ENCODE peak calls at places on chromosomes 5 and 9, in four cellular contexts. Z is HL-60; K is CD8-positive, alpha-beta memory T cell; O is SK-N-SH. J is an unnamed sample.

GRCh38 chr5:107567901-107568671 is 102.7 kb downstream of the EFNA5 start:
- DNase-seq in Z (no peak), K (no peak), O (no peak), J (no peak)

GRCh38 chr9:91714020-91714721 is 235.9 kb downstream of the ROR2 start:
- DNase-seq in Z (no peak), K (no peak), O (peak; percentile 75), J (no peak)

GRCh38 chr5:149392718-149393117 is 13.6 kb upstream of the IL17B start:
- DNase-seq in Z (no peak), K (no peak), O (no peak), J (no peak)

GRCh38 chr9:99144966-99145365 is 40.1 kb downstream of the TGFBR1 start:
- DNase-seq in Z (no peak), K (no peak), O (no peak), J (no peak)

GRCh38 chr9:95517559-95517933 is 775 bp upstream of the PTCH1 start:
- DNase-seq in Z (no peak), K (no peak), O (no peak), J (no peak)

GRCh38 chr5:174751154-174751990 is 27.0 kb downstream of the MSX2 start:
- DNase-seq in Z (no peak), K (no peak), O (peak; percentile 87), J (no peak)

GRCh38 chr5:142095651-142096330 is 12.8 kb upstream of the NDFIP1 start:
- DNase-seq in Z (peak; percentile 33), K (peak; percentile 94), O (no peak), J (peak; percentile 90)

GRCh38 chr5:74934949-74935751 is 69.0 kb upstream of the FAM169A start:
- DNase-seq in Z (no peak), K (peak; percentile 46), O (no peak), J (peak; percentile 32)

GRCh38 chr5:53031695-53032096 is 42.5 kb downstream of the ITGA2 start:
- DNase-seq in Z (no peak), K (peak; percentile 41), O (peak; percentile 7), J (peak; percentile 21)

GRCh38 chr5:140840978-140841962 is at the start of gene PCDHA8:
- DNase-seq in Z (no peak), K (no peak), O (peak; percentile 83), J (no peak)

GRCh38 chr5:10355071-10355889 is 1.8 kb downstream of the MARCHF6 start:
- DNase-seq in Z (no peak), K (no peak), O (no peak), J (peak; percentile 60)

GRCh38 chr5:111685969-111686368 is 71.0 kb downstream of the NREP start:
- DNase-seq in Z (no peak), K (peak; percentile 5), O (no peak), J (no peak)

GRCh38 chr5:56415356-56415765 is 182.2 kb upstream of the ANKRD55 start:
- DNase-seq in Z (peak; percentile 90), K (no peak), O (no peak), J (no peak)

GRCh38 chr5:9456435-9457042 is 89.3 kb downstream of the SEMA5A start:
- DNase-seq in Z (no peak), K (no peak), O (peak; percentile 30), J (no peak)

GRCh38 chr5:150751096-150751891 is 7.5 kb downstream of the DCTN4 start:
- DNase-seq in Z (no peak), K (no peak), O (peak; percentile 35), J (no peak)

GRCh38 chr5:96761618-96762017 is 46.1 kb downstream of the ERAP1 start:
- DNase-seq in Z (no peak), K (no peak), O (no peak), J (no peak)

GRCh38 chr5:33941090-33941489 is 4.9 kb downstream of the RXFP3 start:
- DNase-seq in Z (no peak), K (no peak), O (no peak), J (no peak)

DNA sequence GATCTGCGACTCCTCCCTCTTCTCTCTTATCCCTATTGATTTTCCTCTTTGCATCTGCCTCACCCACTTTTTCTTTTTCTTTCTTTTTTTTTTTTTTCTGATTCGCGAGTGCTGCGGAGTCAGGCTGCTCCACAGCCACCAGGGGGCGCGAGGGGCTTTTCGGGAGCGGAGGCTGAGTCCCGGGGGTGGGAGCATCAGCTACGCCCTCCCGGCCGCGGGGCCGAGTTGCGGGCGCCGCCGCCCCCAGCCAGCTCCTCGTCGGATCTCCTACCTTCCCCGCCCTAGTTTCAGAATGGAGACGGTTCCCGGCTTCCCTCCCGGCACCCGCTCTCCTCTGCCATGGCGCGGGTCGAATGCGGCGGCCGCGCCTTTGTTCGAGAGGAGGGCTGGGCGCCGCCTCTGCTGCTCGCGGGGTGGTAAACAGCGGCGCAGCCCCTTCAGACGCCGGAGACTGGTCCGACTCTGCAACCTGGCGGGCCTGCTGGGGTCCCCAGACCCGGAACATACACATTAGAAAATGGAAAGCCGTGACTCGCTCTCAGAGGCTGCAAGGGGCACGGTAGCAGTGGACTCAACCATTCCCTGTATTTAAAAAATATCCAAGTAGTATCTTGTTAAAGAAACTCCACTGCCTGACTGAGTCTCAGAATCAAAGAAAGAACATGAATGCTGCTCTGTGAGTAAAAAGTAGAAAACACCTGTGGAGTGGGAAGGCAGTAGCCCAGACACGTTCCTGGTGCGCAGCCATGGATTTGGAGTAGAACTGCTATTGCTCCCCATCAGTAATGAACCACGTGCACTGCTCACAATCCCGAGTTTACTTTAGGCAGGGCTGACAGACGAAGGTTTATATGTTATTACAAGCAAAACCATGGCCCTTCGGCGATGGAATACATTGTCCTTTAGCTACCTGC is 55.7 kb downstream of the DPYSL3 start:
- DNase-seq in Z (peak; percentile 52), K (peak; percentile 41), O (peak; percentile 96), J (peak; percentile 32)
- H3K27ac ChIP-seq in Z (no peak overlapping the region), K (no peak overlapping the region), O (peak overlapping the region; percentile 90), J (no peak overlapping the region)

DNA sequence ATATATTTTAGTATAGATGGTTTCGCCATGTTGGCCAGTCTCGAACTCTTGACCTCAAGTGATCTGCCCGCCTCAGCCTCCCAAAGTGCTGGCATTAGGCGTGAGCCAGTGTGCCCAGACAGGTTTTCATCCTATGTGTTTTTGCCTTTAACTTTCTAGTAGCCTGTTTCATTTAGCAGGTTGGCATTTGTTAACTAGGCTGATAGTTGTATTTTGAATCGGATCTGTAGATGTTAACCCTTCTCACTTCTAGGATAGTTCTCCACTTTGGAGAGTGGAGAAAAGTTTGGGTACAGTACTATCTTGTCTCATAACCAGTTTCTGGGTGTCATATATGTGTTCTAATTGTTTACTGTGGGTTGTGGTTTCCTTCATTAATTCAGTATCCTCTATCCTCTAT is 7.3 kb upstream of the FGF18 start:
- DNase-seq in Z (no peak), K (no peak), O (no peak), J (no peak)
- H3K27ac ChIP-seq in Z (no peak overlapping the region), K (no peak overlapping the region), O (no peak overlapping the region), J (no peak overlapping the region)

GRCh38 chr9:108048406-108049025 is 558.9 kb upstream of the KLF4 start:
- DNase-seq in Z (no peak), K (no peak), O (no peak), J (no peak)
- H3K27ac ChIP-seq in Z (no peak overlapping the region), K (no peak overlapping the region), O (peak overlapping the region; percentile 59), J (no peak overlapping the region)

GRCh38 chr5:177296581-177296980 is 6.9 kb downstream of the RAB24 start:
- DNase-seq in Z (peak; percentile 65), K (no peak), O (no peak), J (no peak)
- H3K27ac ChIP-seq in Z (peak overlapping the region; percentile 72), K (no peak overlapping the region), O (no peak overlapping the region), J (peak overlapping the region; percentile 27)

GRCh38 chr9:137535120-137535428 is 15.1 kb downstream of the PNPLA7 start:
- DNase-seq in Z (no peak), K (no peak), O (no peak), J (no peak)

GRCh38 chr9:137534256-137535119 is 15.7 kb downstream of the PNPLA7 start:
- DNase-seq in Z (peak; percentile 70), K (peak; percentile 24), O (peak; percentile 75), J (peak; percentile 58)

GRCh38 chr9:137531099-137531765 is 19.0 kb downstream of the PNPLA7 start:
- DNase-seq in Z (no peak), K (no peak), O (no peak), J (no peak)
- H3K27ac ChIP-seq in Z (no peak overlapping the region), K (no peak overlapping the region), O (no peak overlapping the region), J (no peak overlapping the region)

GRCh38 chr9:108835831-108836230 is 20.0 kb downstream of the ACTL7B start:
- DNase-seq in Z (no peak), K (no peak), O (no peak), J (no peak)
- H3K27ac ChIP-seq in Z (no peak overlapping the region), K (no peak overlapping the region), O (no peak overlapping the region), J (no peak overlapping the region)

GRCh38 chr9:128340691-128341434 is 536 bp downstream of the SLC27A4 start:
- DNase-seq in Z (peak; percentile 10), K (no peak), O (peak; percentile 69), J (no peak)
- H3K27ac ChIP-seq in Z (peak overlapping the region; percentile 35), K (peak overlapping the region; percentile 59), O (peak overlapping the region; percentile 20), J (peak overlapping the region; percentile 41)

GRCh38 chr5:71932649-71933338 is 174.5 kb upstream of the MAP1B start:
- DNase-seq in Z (no peak), K (no peak), O (no peak), J (no peak)

GRCh38 chr5:71939452-71939932 is 167.8 kb upstream of the MAP1B start:
- DNase-seq in Z (no peak), K (no peak), O (peak; percentile 22), J (no peak)

GRCh38 chr5:71943874-71944273 is 163.4 kb upstream of the MAP1B start:
- DNase-seq in Z (no peak), K (no peak), O (no peak), J (no peak)

GRCh38 chr5:71938886-71939285 is 168.4 kb upstream of the MAP1B start:
- DNase-seq in Z (no peak), K (no peak), O (no peak), J (no peak)

GRCh38 chr5:71937906-71938698 is 169.2 kb upstream of the MAP1B start:
- DNase-seq in Z (no peak), K (no peak), O (no peak), J (no peak)
- H3K27ac ChIP-seq in Z (no peak overlapping the region), K (no peak overlapping the region), O (no peak overlapping the region), J (no peak overlapping the region)